ENCODE peak calls at places on chromosomes 2 and 18, in six cellular contexts. U is GM23338, J is H1, C is K562, A is Panc1, B is HCT116. M is an unnamed sample.

GRCh38 chr18:67574749-67575148 is 58.2 kb upstream of the DSEL start:
- DNase-seq in J (no peak), C (no peak), B (no peak), A (no peak), U (peak; percentile 11), M (no peak)

GRCh38 chr2:238155051-238155760 is 3.6 kb upstream of the ERFE start:
- DNase-seq in C (no peak), U (no peak), J (no peak), B (no peak), A (no peak), M (no peak)

GRCh38 chr2:174176898-174177297 is 71.4 kb downstream of the OLA1 start:
- DNase-seq in J (no peak), C (no peak), B (no peak), U (no peak), A (no peak), M (no peak)

GRCh38 chr2:85475801-85476610 is 57.5 kb downstream of the SH2D6 start:
- DNase-seq in C (no peak), A (no peak), B (no peak), J (no peak), U (no peak), M (no peak)

GRCh38 chr2:54680397-54681032 is 42.9 kb upstream of the EML6 start:
- DNase-seq in U (no peak), C (no peak), A (no peak), B (no peak), J (no peak), M (no peak)

GRCh38 chr18:26813043-26813442 is 52.5 kb downstream of the AQP4 start:
- DNase-seq in C (no peak), A (peak; percentile 46), U (peak; percentile 80), B (peak; percentile 44), J (no peak), M (no peak)

GRCh38 chr2:232400244-232401015 is 6.2 kb upstream of the ALPG start:
- DNase-seq in C (no peak), J (no peak), B (no peak), U (no peak), A (no peak), M (no peak)

GRCh38 chr18:45957100-45957499 is 10.0 kb downstream of the EPG5 start:
- DNase-seq in B (no peak), J (no peak), U (no peak), A (no peak), C (no peak), M (no peak)

GRCh38 chr2:197498627-197498936 is 1.1 kb downstream of the HSPD1 start:
- DNase-seq in C (no peak), A (no peak), J (no peak), U (no peak), B (no peak), M (no peak)

GRCh38 chr2:127239395-127239794 is 19.3 kb upstream of the CYP27C1 start:
- DNase-seq in B (no peak), U (no peak), C (no peak), A (no peak), J (peak; percentile 14), M (no peak)

GRCh38 chr2:168961450-168962229 is 60.5 kb downstream of the G6PC2 start:
- DNase-seq in C (peak; percentile 69), U (peak; percentile 90), B (peak; percentile 79), J (no peak), A (peak; percentile 74), M (peak; percentile 2)

GRCh38 chr18:48711651-48712486 is 173.0 kb downstream of the CTIF start:
- DNase-seq in C (peak; percentile 39), J (no peak), A (peak; percentile 8), U (peak; percentile 51), B (peak; percentile 21), M (peak; percentile 38)

GRCh38 chr2:99156901-99157300 is 2.1 kb downstream of the LIPT1 start:
- DNase-seq in A (no peak), B (no peak), U (no peak), C (no peak), J (no peak), M (no peak)

GRCh38 chr2:96527052-96527964 is 9.2 kb upstream of the ARID5A start:
- DNase-seq in J (peak; percentile 75), C (no peak), U (peak; percentile 68), B (no peak), A (no peak), M (peak; percentile 79)

GRCh38 chr18:63697261-63697660 is 5.5 kb upstream of the SERPINB11 start:
- DNase-seq in J (no peak), U (no peak), C (no peak), B (no peak), A (no peak), M (no peak)

GRCh38 chr2:168816369-168816768 is 13.9 kb downstream of the NOSTRIN start:
- DNase-seq in U (no peak), C (no peak), A (no peak), B (no peak), J (no peak), M (no peak)

GRCh38 chr2:26251893-26252292 is 7.2 kb downstream of the HADHB start:
- DNase-seq in B (no peak), U (no peak), A (no peak), J (no peak), C (no peak), M (no peak)

GRCh38 chr18:46407471-46408166 is 249.4 kb downstream of the LOXHD1 start:
- DNase-seq in U (no peak), B (no peak), C (no peak), J (no peak), A (no peak), M (no peak)

GRCh38 chr2:239746847-239747246 is 278.3 kb downstream of the NDUFA10 start:
- DNase-seq in C (no peak), B (no peak), A (no peak), U (no peak), J (no peak), M (no peak)

GRCh38 chr2:14903709-14904374 is 271.3 kb downstream of the LRATD1 start:
- DNase-seq in A (no peak), C (peak; percentile 87), U (peak; percentile 91), J (peak; percentile 95), B (peak; percentile 39), M (peak; percentile 54)

GRCh38 chr2:27622921-27623384 is 5.9 kb downstream of the CCDC121 start:
- DNase-seq in C (no peak), A (no peak), B (no peak), J (no peak), U (peak; percentile 51), M (no peak)

GRCh38 chr2:186903183-186903582 is 54.2 kb upstream of the ZSWIM2 start:
- DNase-seq in C (no peak), A (no peak), J (no peak), U (peak; percentile 33), B (no peak), M (no peak)

GRCh38 chr2:25269234-25269633 is 72.5 kb downstream of the DNMT3A start:
- DNase-seq in C (no peak), A (no peak), U (no peak), J (no peak), B (no peak), M (no peak)

DNA sequence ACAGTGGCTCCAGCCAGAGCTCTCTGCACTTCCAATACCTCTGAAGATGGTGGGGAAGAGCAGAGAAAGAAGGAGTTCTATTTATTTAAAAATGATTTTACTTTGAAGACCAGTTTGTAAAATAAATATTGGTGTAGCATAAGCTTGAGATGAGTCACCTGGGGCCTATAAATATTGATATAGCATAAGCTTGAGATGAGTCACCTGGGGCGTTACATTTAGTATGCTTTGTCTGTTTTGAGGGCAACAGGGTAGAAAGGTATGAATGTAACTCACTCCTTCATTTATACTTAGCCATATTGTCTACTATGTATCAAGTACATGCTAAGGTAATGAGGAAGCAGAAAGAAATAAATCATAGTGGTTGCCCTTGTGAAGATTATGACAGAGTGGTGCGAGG is 7.7 kb upstream of the SULT1C4 start:
- DNase-seq in A (no peak), B (no peak), C (no peak), J (no peak), U (no peak), M (no peak)
- TF ChIP-seq POLR2AphosphoS5 in A (no peak), B (no peak), C (no peak), J (no peak), U (no peak), M (no peak)

GRCh38 chr2:216693414-216694100 is 1.8 kb downstream of the IGFBP5 start:
- DNase-seq in A (no peak), J (no peak), B (no peak), U (peak; percentile 22), C (no peak), M (no peak)

GRCh38 chr2:216690451-216691209 is 4.7 kb downstream of the IGFBP5 start:
- DNase-seq in B (no peak), U (peak; percentile 53), C (no peak), J (no peak), A (no peak), M (no peak)

GRCh38 chr2:216692636-216693413 is 2.5 kb downstream of the IGFBP5 start:
- DNase-seq in A (no peak), B (peak; percentile 38), U (peak; percentile 84), C (peak; percentile 62), J (peak; percentile 89), M (no peak)

GRCh38 chr2:216689397-216689796 is 6.0 kb downstream of the IGFBP5 start:
- DNase-seq in U (no peak), B (no peak), J (no peak), C (no peak), A (no peak), M (no peak)

DNA sequence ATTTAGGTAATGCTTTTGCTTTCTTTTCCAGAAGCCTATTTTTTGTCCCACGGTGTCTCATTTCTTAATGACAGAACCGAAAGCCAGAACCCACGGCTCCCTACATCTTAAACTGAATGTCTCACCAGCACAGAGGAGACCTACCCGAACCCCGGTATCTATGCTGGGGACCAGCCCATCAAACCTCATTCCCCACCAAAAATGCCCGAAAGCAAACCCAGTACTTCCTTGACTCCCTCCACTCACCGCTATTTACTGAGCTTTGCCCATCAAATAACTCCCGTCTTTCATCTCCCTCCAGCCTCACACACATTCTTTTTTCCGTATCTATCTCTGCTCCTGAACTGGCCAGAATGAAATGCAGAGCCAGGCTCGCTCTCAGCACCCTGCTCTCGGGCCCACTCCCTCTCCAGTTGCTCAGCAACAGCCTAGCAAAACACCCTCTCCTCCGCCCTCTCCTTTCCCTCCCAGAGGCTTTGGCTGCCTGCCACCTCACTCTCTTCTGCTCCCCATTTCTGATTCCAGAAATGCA is 4.1 kb downstream of the IGFBP5 start:
- DNase-seq in B (no peak), U (peak; percentile 81), J (no peak), A (no peak), C (peak; percentile 29), M (no peak)
- TF ChIP-seq POLR2AphosphoS5 in B (no peak), U (no peak), J (no peak), A (no peak), C (no peak), M (no peak)

DNA sequence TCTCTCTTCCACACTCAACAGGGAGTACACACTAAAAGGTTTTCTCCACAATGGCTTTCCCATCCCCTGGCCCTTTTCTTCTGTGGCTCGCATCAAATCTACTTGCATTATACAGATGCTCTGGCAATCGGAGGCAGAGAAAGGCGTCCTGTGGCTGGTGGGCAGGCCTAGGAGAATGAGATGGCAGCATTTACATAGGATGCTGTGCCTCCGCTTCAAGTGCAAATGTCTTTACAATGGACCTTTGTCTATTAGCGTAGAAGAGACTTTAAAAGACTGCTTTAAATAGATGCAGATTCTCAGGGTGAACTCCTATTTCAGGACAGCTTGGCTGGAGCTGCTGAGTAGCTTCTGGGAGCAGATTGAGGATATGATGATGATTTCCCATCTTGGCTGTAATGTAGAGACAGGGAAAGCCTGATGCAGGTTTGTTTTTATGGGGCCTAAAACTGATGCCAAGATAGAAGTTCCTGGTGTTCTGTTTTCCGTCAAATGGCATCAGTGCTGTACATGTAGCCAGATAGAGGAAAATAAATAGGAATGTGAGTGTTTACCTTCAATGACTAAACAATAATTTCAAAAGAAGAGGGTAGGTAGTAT is 423.4 kb downstream of the RND3 start:
- DNase-seq in A (no peak), B (no peak), J (no peak), C (no peak), U (peak; percentile 71), M (no peak)
- TF ChIP-seq POLR2AphosphoS5 in A (no peak), B (no peak), J (no peak), C (no peak), U (no peak), M (no peak)

GRCh38 chr2:211141646-211142045 is 585.2 kb downstream of the CPS1 start:
- DNase-seq in C (no peak), A (no peak), B (no peak), J (no peak), U (no peak), M (no peak)
- TF ChIP-seq POLR2AphosphoS5 in C (no peak), A (no peak), B (no peak), J (no peak), U (no peak), M (no peak)